ENCODE peak calls at places on chromosomes 5 and 9, in four cellular contexts. One of them, this sample, is unnamed.

GRCh38 chr5:87340716-87341115 is 72.0 kb downstream of the CCNH start:
- DNase-seq in uterus: no peak
- DNase-seq in HuH-7: no peak
- DNase-seq in GOT3: no peak
- DNase-seq in this sample: no peak

GRCh38 chr5:59837071-59837470 is 56.5 kb downstream of the PDE4D start:
- DNase-seq in GOT3: no peak
- DNase-seq in uterus: no peak
- DNase-seq in HuH-7: no peak
- DNase-seq in this sample: no peak

GRCh38 chr9:125446581-125447094 is 185.0 kb downstream of the GAPVD1 start:
- DNase-seq in HuH-7: no peak
- DNase-seq in GOT3: no peak
- DNase-seq in uterus: no peak
- DNase-seq in this sample: peak

GRCh38 chr5:65100846-65101678 is 332.3 kb downstream of the CWC27 start:
- DNase-seq in HuH-7: peak
- DNase-seq in GOT3: peak
- DNase-seq in uterus: peak
- DNase-seq in this sample: peak

GRCh38 chr5:135559342-135559741 is 19.4 kb downstream of the CXCL14 start:
- DNase-seq in uterus: no peak
- DNase-seq in GOT3: no peak
- DNase-seq in HuH-7: no peak
- DNase-seq in this sample: no peak

GRCh38 chr5:132764671-132765070 is 12.4 kb downstream of the SEPTIN8 start:
- DNase-seq in GOT3: no peak
- DNase-seq in uterus: no peak
- DNase-seq in HuH-7: no peak
- DNase-seq in this sample: peak

GRCh38 chr5:66171349-66172344 is 27.5 kb downstream of the SREK1 start:
- DNase-seq in uterus: peak
- DNase-seq in GOT3: no peak
- DNase-seq in HuH-7: peak
- DNase-seq in this sample: no peak

GRCh38 chr5:134139891-134140469 is 25.5 kb downstream of the TCF7 start:
- DNase-seq in HuH-7: no peak
- DNase-seq in GOT3: no peak
- DNase-seq in uterus: no peak
- DNase-seq in this sample: no peak

GRCh38 chr5:68383888-68384310 is 168.3 kb downstream of the PIK3R1 start:
- DNase-seq in uterus: no peak
- DNase-seq in HuH-7: no peak
- DNase-seq in GOT3: no peak
- DNase-seq in this sample: no peak

GRCh38 chr9:123283455-123283854 is 15.1 kb upstream of the STRBP start:
- DNase-seq in HuH-7: no peak
- DNase-seq in uterus: no peak
- DNase-seq in GOT3: no peak
- DNase-seq in this sample: no peak

GRCh38 chr5:24110019-24110615 is 534.7 kb downstream of the CDH10 start:
- DNase-seq in GOT3: no peak
- DNase-seq in HuH-7: peak
- DNase-seq in uterus: no peak
- DNase-seq in this sample: no peak

GRCh38 chr9:27673626-27674025 is 100.3 kb upstream of the C9orf72 start:
- DNase-seq in GOT3: no peak
- DNase-seq in uterus: no peak
- DNase-seq in HuH-7: no peak
- DNase-seq in this sample: no peak

GRCh38 chr5:129382921-129383672 is 77.0 kb upstream of the ADAMTS19 start:
- DNase-seq in GOT3: no peak
- DNase-seq in uterus: no peak
- DNase-seq in HuH-7: no peak
- DNase-seq in this sample: no peak

GRCh38 chr9:114893622-114894021 is 36.8 kb downstream of the TNFSF8 start:
- DNase-seq in HuH-7: no peak
- DNase-seq in uterus: no peak
- DNase-seq in GOT3: no peak
- DNase-seq in this sample: no peak

GRCh38 chr9:138043061-138043410 is 165.5 kb downstream of the CACNA1B start:
- DNase-seq in GOT3: no peak
- DNase-seq in HuH-7: no peak
- DNase-seq in uterus: no peak
- DNase-seq in this sample: peak

GRCh38 chr5:157657516-157657915 is 5.3 kb upstream of the SOX30 start:
- DNase-seq in uterus: no peak
- DNase-seq in HuH-7: no peak
- DNase-seq in GOT3: no peak
- DNase-seq in this sample: no peak

GRCh38 chr9:123637596-123637939 is 281.6 kb downstream of the CRB2 start:
- DNase-seq in HuH-7: no peak
- DNase-seq in GOT3: no peak
- DNase-seq in uterus: no peak
- DNase-seq in this sample: no peak

GRCh38 chr5:60978968-60979367 is 34.0 kb downstream of the NDUFAF2 start:
- DNase-seq in HuH-7: no peak
- DNase-seq in GOT3: no peak
- DNase-seq in uterus: no peak
- DNase-seq in this sample: no peak

GRCh38 chr5:21219966-21220365 is 1232.0 kb upstream of the CDH18 start:
- DNase-seq in GOT3: no peak
- DNase-seq in uterus: no peak
- DNase-seq in HuH-7: no peak
- DNase-seq in this sample: no peak

GRCh38 chr5:1156754-1157460 is 44.5 kb upstream of the SLC6A19 start:
- DNase-seq in HuH-7: no peak
- DNase-seq in uterus: no peak
- DNase-seq in GOT3: no peak
- DNase-seq in this sample: no peak

GRCh38 chr5:387491-388265 is 55.3 kb upstream of the EXOC3 start:
- DNase-seq in HuH-7: no peak
- DNase-seq in GOT3: no peak
- DNase-seq in uterus: no peak
- DNase-seq in this sample: no peak

GRCh38 chr9:78030553-78031270 is 899 bp downstream of the GNAQ start:
- DNase-seq in GOT3: no peak
- DNase-seq in uterus: peak
- DNase-seq in HuH-7: peak
- DNase-seq in this sample: peak

GRCh38 chr9:113675475-113675941 is 200.6 kb upstream of the ZNF618 start:
- DNase-seq in GOT3: peak
- DNase-seq in HuH-7: no peak
- DNase-seq in uterus: peak
- DNase-seq in this sample: no peak

GRCh38 chr5:178286226-178287090 is 53.9 kb upstream of the PHYKPL start:
- DNase-seq in HuH-7: no peak
- DNase-seq in GOT3: no peak
- DNase-seq in uterus: no peak
- DNase-seq in this sample: no peak

This sample was measured in Peyer's patch.